ENCODE peak calls at places on chromosomes 7 and 10, in five cellular contexts. One of them, this sample, is unnamed.
A peak's percentile ranks its signal among the peaks of the same experiment; 100 is the strongest.

GRCh38 chr7:44375236-44375699 is 49.9 kb upstream of the CAMK2B start:
- DNase-seq in psoas muscle: peak; percentile 81
- DNase-seq in tibial artery: no peak
- DNase-seq in stomach: no peak
- DNase-seq in lower lobe of right lung: no peak
- DNase-seq in this sample: no peak

GRCh38 chr7:30380294-30380693 is 95.9 kb downstream of the ZNRF2 start:
- DNase-seq in lower lobe of right lung: no peak
- DNase-seq in psoas muscle: no peak
- DNase-seq in stomach: no peak
- DNase-seq in tibial artery: no peak
- DNase-seq in this sample: no peak

GRCh38 chr7:117165656-117166055 is 157.2 kb downstream of the WNT2 start:
- DNase-seq in stomach: no peak
- DNase-seq in psoas muscle: no peak
- DNase-seq in tibial artery: peak; percentile 33
- DNase-seq in lower lobe of right lung: peak; percentile 46
- DNase-seq in this sample: no peak

GRCh38 chr7:101121996-101122932 is 4.6 kb upstream of the SERPINE1 start:
- DNase-seq in stomach: peak; percentile 40
- DNase-seq in tibial artery: peak; percentile 92
- DNase-seq in psoas muscle: peak; percentile 82
- DNase-seq in lower lobe of right lung: peak; percentile 58
- DNase-seq in this sample: no peak

GRCh38 chr10:121974535-121975294 is at the start of gene NSMCE4A:
- DNase-seq in tibial artery: peak; percentile 62
- DNase-seq in psoas muscle: peak; percentile 93
- DNase-seq in stomach: peak; percentile 83
- DNase-seq in lower lobe of right lung: peak; percentile 87
- DNase-seq in this sample: peak; percentile 70

GRCh38 chr10:110353244-110354119 is 48.8 kb upstream of the SMNDC1 start:
- DNase-seq in lower lobe of right lung: no peak
- DNase-seq in tibial artery: no peak
- DNase-seq in psoas muscle: no peak
- DNase-seq in stomach: no peak
- DNase-seq in this sample: no peak

GRCh38 chr7:44291066-44291732 is 34.2 kb downstream of the CAMK2B start:
- DNase-seq in stomach: peak; percentile 92
- DNase-seq in tibial artery: peak; percentile 54
- DNase-seq in psoas muscle: peak; percentile 54
- DNase-seq in lower lobe of right lung: peak; percentile 75
- DNase-seq in this sample: no peak

GRCh38 chr7:104156842-104157277 is 51.0 kb downstream of the ORC5 start:
- DNase-seq in lower lobe of right lung: no peak
- DNase-seq in stomach: no peak
- DNase-seq in tibial artery: no peak
- DNase-seq in psoas muscle: no peak
- DNase-seq in this sample: no peak

GRCh38 chr7:54978364-54979116 is 40.3 kb upstream of the EGFR start:
- DNase-seq in stomach: no peak
- DNase-seq in tibial artery: no peak
- DNase-seq in lower lobe of right lung: no peak
- DNase-seq in psoas muscle: no peak
- DNase-seq in this sample: no peak

GRCh38 chr7:92034116-92034515 is 93.5 kb downstream of the AKAP9 start:
- DNase-seq in psoas muscle: no peak
- DNase-seq in lower lobe of right lung: no peak
- DNase-seq in stomach: no peak
- DNase-seq in tibial artery: no peak
- DNase-seq in this sample: no peak

GRCh38 chr10:99906470-99906869 is 103.3 kb downstream of the DNMBP start:
- DNase-seq in tibial artery: peak; percentile 50
- DNase-seq in psoas muscle: peak; percentile 81
- DNase-seq in stomach: peak; percentile 52
- DNase-seq in lower lobe of right lung: no peak
- DNase-seq in this sample: no peak

GRCh38 chr7:27160546-27161213 is 4.2 kb upstream of the HOXA7 start:
- DNase-seq in lower lobe of right lung: peak; percentile 93
- DNase-seq in tibial artery: peak; percentile 90
- DNase-seq in stomach: peak; percentile 88
- DNase-seq in psoas muscle: peak; percentile 93
- DNase-seq in this sample: peak; percentile 90

GRCh38 chr10:60907972-60908371 is 36.0 kb downstream of the RHOBTB1 start:
- DNase-seq in psoas muscle: no peak
- DNase-seq in lower lobe of right lung: no peak
- DNase-seq in stomach: no peak
- DNase-seq in tibial artery: no peak
- DNase-seq in this sample: no peak

DNA sequence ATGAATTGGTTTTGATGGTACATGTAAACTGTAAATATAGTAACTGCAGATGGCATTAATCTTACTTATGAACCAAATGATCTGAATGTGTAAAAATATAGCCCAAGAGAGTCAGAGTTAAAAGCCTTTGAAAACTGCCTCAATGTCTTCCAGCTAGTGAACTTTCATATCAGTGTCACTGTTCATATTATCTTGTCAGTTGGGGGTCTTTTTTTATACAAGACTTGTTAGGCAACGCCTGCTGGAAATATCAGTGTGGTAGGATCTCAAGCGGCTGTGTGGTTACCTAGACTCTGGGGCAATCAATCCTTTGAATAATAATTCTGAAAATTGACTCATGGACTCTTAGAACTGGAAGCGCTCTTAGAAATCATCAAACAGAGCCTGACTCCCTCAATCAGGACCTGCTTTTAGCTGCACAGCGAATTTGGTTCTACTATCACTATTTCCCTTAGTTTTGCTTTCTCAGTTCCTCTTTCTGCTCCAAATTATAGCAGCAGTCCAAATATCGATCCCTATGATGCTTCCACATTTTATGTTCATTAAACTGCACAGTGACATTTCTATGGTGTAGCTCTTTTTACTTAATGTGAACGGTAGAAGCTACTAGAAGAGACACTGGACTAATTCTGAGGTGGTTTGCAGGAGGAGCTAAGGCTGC is 100.1 kb upstream of the COL1A2 start:
- DNase-seq in tibial artery: no peak
- DNase-seq in lower lobe of right lung: no peak
- DNase-seq in psoas muscle: no peak
- DNase-seq in stomach: no peak
- DNase-seq in this sample: no peak
- H3K4me1 ChIP-seq in tibial artery: peaks cover 21% of the 10 kb centered on the region
- H3K4me1 ChIP-seq in lower lobe of right lung: no peaks in the 10 kb centered on the region
- H3K4me1 ChIP-seq in psoas muscle: no peaks in the 10 kb centered on the region
- H3K4me1 ChIP-seq in stomach: peaks cover 30% of the 10 kb centered on the region
- H3K4me1 ChIP-seq in this sample: no peaks in the 10 kb centered on the region

GRCh38 chr10:23196201-23196600 is 4.1 kb downstream of the PTF1A start:
- DNase-seq in stomach: no peak
- DNase-seq in psoas muscle: no peak
- DNase-seq in tibial artery: no peak
- DNase-seq in lower lobe of right lung: no peak
- DNase-seq in this sample: no peak
- H3K27ac ChIP-seq in stomach: no peak overlapping the region
- H3K27ac ChIP-seq in psoas muscle: no peak overlapping the region
- H3K27ac ChIP-seq in tibial artery: no peak overlapping the region
- H3K27ac ChIP-seq in lower lobe of right lung: no peak overlapping the region
- H3K27ac ChIP-seq in this sample: no peak overlapping the region

GRCh38 chr10:79145174-79145483 is 76.4 kb downstream of the ZMIZ1 start:
- DNase-seq in lower lobe of right lung: no peak
- DNase-seq in psoas muscle: no peak
- DNase-seq in tibial artery: no peak
- DNase-seq in stomach: no peak
- DNase-seq in this sample: no peak
- H3K4me1 ChIP-seq in lower lobe of right lung: peaks cover 95% of the 10 kb centered on the region
- H3K4me1 ChIP-seq in psoas muscle: peaks cover 67% of the 10 kb centered on the region
- H3K4me1 ChIP-seq in tibial artery: peaks cover 42% of the 10 kb centered on the region
- H3K4me1 ChIP-seq in stomach: peaks cover 99% of the 10 kb centered on the region
- H3K4me1 ChIP-seq in this sample: peaks cover 49% of the 10 kb centered on the region

DNA sequence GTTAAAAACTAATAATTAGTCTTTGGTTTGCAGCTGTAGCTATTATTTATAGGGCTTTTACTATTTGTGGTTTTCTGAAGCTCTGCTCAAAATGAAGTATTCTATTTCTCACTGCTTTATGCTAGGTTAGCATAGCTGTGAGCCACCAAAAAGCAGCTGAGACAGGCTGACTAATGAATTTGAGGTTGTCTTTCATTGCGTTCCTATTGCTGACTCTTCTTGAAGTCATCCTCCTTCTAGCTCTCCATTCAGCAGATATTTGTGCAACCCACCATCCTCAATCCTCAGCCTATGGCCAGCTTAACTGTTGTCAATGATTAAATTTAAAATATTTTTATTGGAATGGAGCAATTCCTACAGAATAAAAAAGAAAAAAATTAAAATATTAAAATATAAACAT is 2.1 kb upstream of the RALA start:
- DNase-seq in stomach: no peak
- DNase-seq in tibial artery: no peak
- DNase-seq in psoas muscle: no peak
- DNase-seq in lower lobe of right lung: no peak
- DNase-seq in this sample: no peak
- H3K27ac ChIP-seq in stomach: no peak overlapping the region
- H3K27ac ChIP-seq in tibial artery: no peak overlapping the region
- H3K27ac ChIP-seq in psoas muscle: no peak overlapping the region
- H3K27ac ChIP-seq in lower lobe of right lung: no peak overlapping the region
- H3K27ac ChIP-seq in this sample: no peak overlapping the region

GRCh38 chr10:132242103-132242840 is 55.5 kb downstream of the DPYSL4 start:
- DNase-seq in lower lobe of right lung: no peak
- DNase-seq in stomach: no peak
- DNase-seq in tibial artery: no peak
- DNase-seq in psoas muscle: no peak
- DNase-seq in this sample: no peak

GRCh38 chr10:132243141-132243540 is 56.4 kb downstream of the DPYSL4 start:
- DNase-seq in stomach: no peak
- DNase-seq in psoas muscle: no peak
- DNase-seq in lower lobe of right lung: no peak
- DNase-seq in tibial artery: no peak
- DNase-seq in this sample: no peak

GRCh38 chr10:132241496-132241895 is 54.7 kb downstream of the DPYSL4 start:
- DNase-seq in tibial artery: no peak
- DNase-seq in lower lobe of right lung: no peak
- DNase-seq in stomach: no peak
- DNase-seq in psoas muscle: no peak
- DNase-seq in this sample: no peak

GRCh38 chr10:132245056-132245455 is 58.3 kb downstream of the DPYSL4 start:
- DNase-seq in psoas muscle: no peak
- DNase-seq in stomach: no peak
- DNase-seq in lower lobe of right lung: no peak
- DNase-seq in tibial artery: no peak
- DNase-seq in this sample: no peak

GRCh38 chr10:132243646-132244045 is 56.9 kb downstream of the DPYSL4 start:
- DNase-seq in tibial artery: no peak
- DNase-seq in stomach: no peak
- DNase-seq in lower lobe of right lung: no peak
- DNase-seq in psoas muscle: no peak
- DNase-seq in this sample: no peak
- H3K4me1 ChIP-seq in tibial artery: no peaks in the 10 kb centered on the region
- H3K4me1 ChIP-seq in stomach: peaks cover 6% of the 10 kb centered on the region
- H3K4me1 ChIP-seq in lower lobe of right lung: no peaks in the 10 kb centered on the region
- H3K4me1 ChIP-seq in psoas muscle: no peaks in the 10 kb centered on the region
- H3K4me1 ChIP-seq in this sample: no peaks in the 10 kb centered on the region

DNA sequence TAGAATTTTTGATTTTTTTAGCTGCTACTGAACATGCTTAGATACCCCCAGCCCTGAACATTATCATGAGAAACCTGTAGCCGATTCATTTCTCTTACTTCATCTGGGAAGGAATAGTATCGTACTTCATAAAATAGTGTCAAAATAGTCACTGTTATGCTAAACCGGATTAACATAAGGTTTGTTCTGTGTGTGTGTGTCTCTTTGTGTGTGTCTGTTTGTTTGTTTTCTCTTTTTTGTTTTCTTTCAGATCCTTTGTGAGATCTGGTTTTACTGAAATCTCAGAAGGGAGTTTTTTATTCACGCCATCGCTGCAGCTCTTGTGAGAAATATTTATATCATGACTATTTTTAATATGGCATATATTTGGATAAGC is 762 bp downstream of the LGI1 start:
- DNase-seq in psoas muscle: no peak
- DNase-seq in tibial artery: no peak
- DNase-seq in lower lobe of right lung: no peak
- DNase-seq in stomach: no peak
- DNase-seq in this sample: no peak
- H3K27ac ChIP-seq in psoas muscle: peak overlapping the region; percentile 58
- H3K27ac ChIP-seq in tibial artery: peak overlapping the region; percentile 47
- H3K27ac ChIP-seq in lower lobe of right lung: no peak overlapping the region
- H3K27ac ChIP-seq in stomach: no peak overlapping the region
- H3K27ac ChIP-seq in this sample: no peak overlapping the region

GRCh38 chr10:75508239-75508813 is 76.9 kb downstream of the LRMDA start:
- DNase-seq in psoas muscle: no peak
- DNase-seq in tibial artery: no peak
- DNase-seq in lower lobe of right lung: no peak
- DNase-seq in stomach: no peak
- DNase-seq in this sample: no peak

GRCh38 chr10:75508814-75509306 is 77.4 kb downstream of the LRMDA start:
- DNase-seq in tibial artery: no peak
- DNase-seq in stomach: no peak
- DNase-seq in psoas muscle: no peak
- DNase-seq in lower lobe of right lung: no peak
- DNase-seq in this sample: no peak

GRCh38 chr10:75513292-75513691 is 81.9 kb downstream of the LRMDA start:
- DNase-seq in psoas muscle: no peak
- DNase-seq in stomach: no peak
- DNase-seq in lower lobe of right lung: no peak
- DNase-seq in tibial artery: no peak
- DNase-seq in this sample: no peak

GRCh38 chr10:75512534-75512933 is 81.1 kb downstream of the LRMDA start:
- DNase-seq in stomach: peak; percentile 61
- DNase-seq in lower lobe of right lung: peak; percentile 47
- DNase-seq in psoas muscle: no peak
- DNase-seq in tibial artery: no peak
- DNase-seq in this sample: peak; percentile 88

DNA sequence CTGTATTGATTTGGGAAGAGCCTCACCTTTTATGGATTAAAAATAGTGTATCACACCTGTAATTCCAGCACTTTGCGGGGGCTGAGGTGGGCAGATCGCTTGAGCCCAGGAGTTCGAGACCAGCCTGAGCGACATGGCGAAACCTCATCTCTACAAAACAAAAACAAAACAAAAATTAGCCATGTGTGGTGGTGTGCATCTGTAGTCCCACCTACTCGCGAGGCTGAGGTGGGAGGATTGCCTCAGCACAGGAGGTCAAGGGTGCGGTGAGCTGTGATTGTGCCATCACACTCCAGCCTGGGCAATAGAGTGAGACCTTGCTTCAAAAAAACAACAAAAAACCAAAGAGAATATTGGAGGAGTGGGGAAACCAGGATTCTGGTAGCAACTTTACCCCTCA is 79.6 kb downstream of the LRMDA start:
- DNase-seq in psoas muscle: no peak
- DNase-seq in stomach: no peak
- DNase-seq in tibial artery: no peak
- DNase-seq in lower lobe of right lung: no peak
- DNase-seq in this sample: no peak
- H3K4me1 ChIP-seq in psoas muscle: no peaks in the 10 kb centered on the region
- H3K4me1 ChIP-seq in stomach: peaks cover 48% of the 10 kb centered on the region
- H3K4me1 ChIP-seq in tibial artery: peaks cover 11% of the 10 kb centered on the region
- H3K4me1 ChIP-seq in lower lobe of right lung: peaks cover 38% of the 10 kb centered on the region
- H3K4me1 ChIP-seq in this sample: peaks cover 28% of the 10 kb centered on the region

This sample was measured in prostate gland.